ENCODE peak calls at places on chromosomes 2 and 18, in nine cellular contexts. I is GM23338, A is MM.1S, D is sigmoid colon, T is mesendoderm, R is psoas muscle, H is left lung, M is tibial artery, U is endodermal cell. L is an unnamed sample. For H3K4me1 and H3K36me3, the result is how much of the 10 kb centered on the place peaks cover.

GRCh38 chr2:3204451-3204850 is 173.2 kb downstream of the EIPR1 start:
- DNase-seq in U (no peak), D (no peak), A (no peak), M (no peak), H (no peak), T (no peak), R (peak), I (no peak), L (no peak)

GRCh38 chr2:208319403-208319802 is 53.3 kb downstream of the PIKFYVE start:
- DNase-seq in T (no peak), M (no peak), H (no peak), A (no peak), I (no peak), U (no peak), R (no peak), D (no peak), L (no peak)

GRCh38 chr2:63743976-63744331 is 97.7 kb upstream of the UGP2 start:
- DNase-seq in D (no peak), A (no peak), H (no peak), I (no peak), U (no peak), T (no peak), R (no peak), M (no peak), L (no peak)

GRCh38 chr2:147524912-147525311 is 319.9 kb upstream of the ACVR2A start:
- DNase-seq in I (no peak), A (no peak), D (no peak), T (no peak), R (no peak), M (no peak), H (no peak), U (no peak), L (no peak)

GRCh38 chr2:217433522-217433921 is 569.3 kb downstream of the TNS1 start:
- DNase-seq in A (no peak), M (no peak), H (no peak), T (peak), U (peak), R (no peak), I (peak), D (no peak), L (no peak)

GRCh38 chr18:45412577-45412976 is 202.7 kb upstream of the SLC14A2 start:
- DNase-seq in U (peak), R (no peak), A (no peak), D (no peak), H (no peak), T (peak), M (no peak), I (no peak), L (no peak)

GRCh38 chr2:58299123-58299522 is 58.0 kb upstream of the FANCL start:
- DNase-seq in M (no peak), I (no peak), D (no peak), A (no peak), H (no peak), U (no peak), R (no peak), T (no peak), L (no peak)

GRCh38 chr2:20401495-20401855 is 45.4 kb upstream of the RHOB start:
- DNase-seq in T (no peak), R (no peak), U (no peak), I (no peak), D (peak), M (no peak), A (no peak), H (no peak), L (no peak)

GRCh38 chr2:2571301-2572198 is 240.5 kb upstream of the MYT1L start:
- DNase-seq in U (peak), M (peak), A (no peak), D (no peak), H (no peak), T (no peak), R (peak), I (no peak), L (no peak)

GRCh38 chr2:217360781-217361485 is 501.1 kb upstream of the TNP1 start:
- DNase-seq in M (peak), I (no peak), H (peak), R (peak), U (no peak), A (no peak), D (peak), T (no peak), L (no peak)

GRCh38 chr2:151945186-151945585 is 117.0 kb upstream of the ARL5A start:
- DNase-seq in H (no peak), R (no peak), M (no peak), T (no peak), D (no peak), I (no peak), U (no peak), A (no peak), L (peak)

GRCh38 chr2:40240067-40240466 is 211.8 kb downstream of the SLC8A1 start:
- DNase-seq in R (peak), T (no peak), H (peak), A (no peak), M (peak), U (no peak), I (no peak), D (peak), L (no peak)

GRCh38 chr2:73257425-73258125 is 23.5 kb downstream of the CCT7 start:
- DNase-seq in U (peak), R (peak), M (no peak), A (no peak), H (peak), D (no peak), I (no peak), T (no peak), L (no peak)

GRCh38 chr2:67389286-67389685 is 7.8 kb upstream of the ETAA1 start:
- DNase-seq in A (no peak), T (peak), I (peak), D (no peak), R (no peak), M (no peak), U (no peak), H (no peak), L (no peak)

GRCh38 chr18:79681484-79682387 is 2.1 kb downstream of the CTDP1 start:
- DNase-seq in U (peak), T (no peak), R (no peak), H (no peak), D (no peak), A (no peak), I (no peak), M (peak), L (no peak)

GRCh38 chr2:102803897-102804217 is 42.0 kb downstream of the TMEM182 start:
- DNase-seq in I (no peak), R (peak), M (no peak), T (no peak), A (no peak), D (no peak), H (no peak), U (no peak), L (no peak)

GRCh38 chr2:213216461-213216860 is 65.0 kb upstream of the IKZF2 start:
- DNase-seq in M (no peak), D (no peak), A (no peak), I (no peak), H (no peak), U (no peak), T (no peak), R (no peak), L (no peak)

GRCh38 chr2:128310094-128310716 is 8.5 kb downstream of the HS6ST1 start:
- DNase-seq in T (no peak), M (peak), A (no peak), I (no peak), H (peak), U (peak), D (no peak), R (peak), L (peak)

GRCh38 chr2:128585706-128586105 is 267.0 kb upstream of the HS6ST1 start:
- DNase-seq in A (no peak), R (no peak), M (no peak), I (no peak), U (no peak), H (no peak), T (no peak), D (no peak), L (no peak)

GRCh38 chr2:214747992-214748391 is 61.5 kb downstream of the BARD1 start:
- DNase-seq in H (no peak), D (no peak), U (no peak), T (no peak), A (peak), M (no peak), I (no peak), R (no peak), L (no peak)

GRCh38 chr2:119486886-119487285 is 37.4 kb downstream of the SCTR start:
- DNase-seq in I (no peak), A (no peak), T (no peak), M (no peak), H (no peak), R (no peak), D (no peak), U (no peak), L (no peak)

GRCh38 chr2:170680172-170680913 is 34.8 kb upstream of the SP5 start:
- DNase-seq in T (peak), D (no peak), R (no peak), U (peak), A (peak), H (no peak), M (no peak), I (peak), L (no peak)
- H3K27ac ChIP-seq in T (peak), D (no peak), R (no peak), U (peak), A (no peak), H (no peak), M (no peak), I (peak), L (no peak)

DNA sequence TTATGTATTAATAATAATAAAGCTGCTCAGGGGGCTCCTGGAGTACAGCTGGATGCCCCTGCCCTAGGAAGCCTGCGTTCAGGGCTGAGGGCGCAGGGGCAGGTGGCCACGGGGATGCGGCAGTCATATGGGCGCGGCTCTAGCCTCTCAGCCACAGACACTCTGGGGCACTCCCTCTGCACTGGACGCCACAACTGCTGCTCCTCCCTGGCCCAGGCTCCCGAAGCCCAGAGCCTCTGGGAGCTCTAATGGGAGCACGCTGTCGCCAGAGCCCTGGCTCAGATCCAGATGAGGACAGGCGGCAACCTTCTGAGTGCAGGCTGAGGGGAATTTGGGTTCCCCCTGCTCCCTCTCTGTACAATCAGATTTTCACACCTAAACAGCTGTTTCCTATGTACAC is 93.6 kb downstream of the MTCL1 start:
- DNase-seq in R (no peak), H (no peak), I (no peak), M (no peak), T (no peak), A (no peak), D (no peak), U (no peak), L (no peak)
- H3K4me1 ChIP-seq in R (under half), H (under half), I (under half), M (under half), T (under half), A (under half), D (under half), U (under half), L (half or more)

GRCh38 chr2:200439981-200440380 is 69.9 kb downstream of the KCTD18 start:
- DNase-seq in A (no peak), R (no peak), H (no peak), M (no peak), U (no peak), I (no peak), D (no peak), T (no peak), L (no peak)

GRCh38 chr2:200443376-200443775 is 66.5 kb downstream of the KCTD18 start:
- DNase-seq in A (no peak), T (no peak), D (no peak), H (no peak), I (no peak), M (no peak), U (no peak), R (no peak), L (no peak)

GRCh38 chr2:200435379-200435778 is 74.5 kb downstream of the KCTD18 start:
- DNase-seq in R (no peak), A (no peak), T (no peak), H (no peak), M (no peak), U (no peak), I (no peak), D (no peak), L (no peak)

GRCh38 chr2:200442471-200442870 is 67.4 kb downstream of the KCTD18 start:
- DNase-seq in U (no peak), D (no peak), I (no peak), T (no peak), R (no peak), M (no peak), H (no peak), A (no peak), L (no peak)

GRCh38 chr2:200438251-200438650 is 71.6 kb downstream of the KCTD18 start:
- DNase-seq in T (no peak), M (no peak), D (no peak), U (no peak), I (no peak), H (no peak), A (no peak), R (no peak), L (no peak)
- H3K36me3 ChIP-seq in T (under half), M (under half), D (under half), U (half or more), I (under half), H (under half), A (under half), R (under half), L (under half)

GRCh38 chr2:69217333-69218080 is 169.5 kb downstream of the GFPT1 start:
- DNase-seq in R (no peak), I (no peak), A (no peak), M (no peak), D (no peak), U (no peak), T (no peak), H (no peak), L (no peak)
- H3K27ac ChIP-seq in R (no peak), I (no peak), A (no peak), M (peak), D (no peak), U (no peak), T (no peak), H (no peak), L (no peak)

GRCh38 chr18:49321271-49321670 is 139.2 kb downstream of the DYM start:
- DNase-seq in A (no peak), M (no peak), R (no peak), T (no peak), H (no peak), I (no peak), U (no peak), D (no peak), L (no peak)

GRCh38 chr18:49321800-49322461 is 138.5 kb downstream of the DYM start:
- DNase-seq in T (peak), D (no peak), I (no peak), M (no peak), U (no peak), R (no peak), H (no peak), A (no peak), L (no peak)

GRCh38 chr18:49319590-49319989 is 140.9 kb downstream of the DYM start:
- DNase-seq in I (peak), T (no peak), H (no peak), D (no peak), U (peak), R (no peak), A (no peak), M (no peak), L (no peak)

DNA sequence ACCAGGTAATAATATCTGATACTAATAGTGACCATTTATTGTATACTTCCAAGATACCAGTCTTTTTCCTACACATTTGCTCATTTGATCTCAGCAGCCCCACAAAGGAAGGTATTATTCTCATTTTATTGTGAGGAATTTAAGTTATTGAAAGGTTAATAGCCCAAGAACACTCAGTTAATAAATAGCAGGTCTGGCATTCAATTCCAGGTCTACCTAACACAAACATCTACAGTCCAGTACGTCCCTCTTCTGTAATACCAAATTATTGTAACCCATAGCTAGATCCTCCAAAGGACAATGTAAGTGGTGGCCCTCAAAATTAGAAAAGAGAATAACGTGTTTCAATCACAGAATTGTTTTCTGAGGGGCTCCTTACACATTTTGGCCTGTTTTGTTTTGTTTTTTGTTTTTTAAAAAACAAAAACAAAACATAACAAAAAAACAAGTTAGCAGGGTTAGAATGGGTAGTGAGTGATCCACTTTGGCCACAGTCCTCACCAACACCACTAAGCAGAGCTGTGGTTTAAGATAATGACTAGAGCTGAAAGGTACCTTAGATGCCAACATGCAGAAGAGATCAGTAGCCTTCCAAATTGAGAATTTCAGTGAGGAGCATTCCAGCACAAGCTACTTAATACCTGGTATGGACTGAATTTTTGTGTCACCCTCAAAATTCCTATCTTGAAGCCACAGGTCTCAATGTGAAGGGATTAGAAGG is 137.5 kb downstream of the DYM start:
- DNase-seq in R (no peak), A (no peak), U (no peak), T (peak), M (no peak), H (no peak), D (no peak), I (no peak), L (no peak)
- H3K4me1 ChIP-seq in R (under half), A (under half), U (under half), T (under half), M (under half), H (under half), D (under half), I (under half), L (under half)

GRCh38 chr2:96727431-96727830 is 12.4 kb downstream of the LMAN2L start:
- DNase-seq in U (no peak), T (no peak), A (no peak), D (peak), R (no peak), H (no peak), I (no peak), M (no peak), L (no peak)
- H3K36me3 ChIP-seq in U (half or more), T (under half), A (under half), D (under half), R (half or more), H (half or more), I (under half), M (under half), L (half or more)

DNA sequence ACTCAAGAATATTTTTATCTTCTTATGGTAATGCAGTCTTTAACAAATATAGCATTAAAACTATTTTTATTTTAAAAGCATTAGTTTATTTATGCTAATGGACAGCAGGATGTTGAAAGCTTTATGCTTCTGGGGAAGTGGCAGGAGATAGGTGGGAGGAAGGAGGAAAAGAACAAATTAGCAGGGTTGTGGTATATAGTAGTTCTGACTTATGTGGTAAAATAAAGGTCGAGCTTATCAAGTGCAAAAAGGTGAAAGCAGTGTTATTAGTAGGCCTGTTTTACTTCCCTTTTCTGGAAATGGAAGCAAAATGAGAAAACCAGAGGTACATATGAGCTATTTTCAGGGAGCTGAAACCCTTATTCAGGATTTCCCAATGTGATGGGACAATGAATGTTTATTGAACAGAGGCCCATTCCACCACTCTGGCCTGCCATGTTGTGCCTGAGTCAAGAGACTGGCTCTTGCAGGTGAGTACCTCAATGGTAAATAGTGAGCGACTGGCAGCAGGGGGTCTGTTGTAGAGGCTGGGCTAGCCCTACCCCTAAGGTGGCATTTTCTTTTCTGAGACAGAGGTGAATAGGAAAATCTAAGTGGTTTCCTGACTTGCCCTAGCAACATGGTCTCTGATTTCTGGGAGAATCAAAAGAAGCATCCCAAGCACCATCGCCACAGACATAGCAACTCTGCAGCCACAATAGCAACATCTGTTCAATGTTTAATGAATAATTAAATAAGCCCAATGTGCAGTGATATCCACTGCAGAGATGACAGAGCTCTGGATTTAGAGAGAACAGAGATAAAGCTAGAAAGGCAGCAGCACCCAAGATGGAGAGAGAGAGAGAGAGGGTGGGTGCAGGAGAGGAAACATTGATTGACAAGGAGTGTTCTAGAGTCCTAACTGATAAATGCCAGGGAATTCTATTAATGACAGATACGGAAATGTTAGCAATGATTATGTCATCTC is 119.7 kb downstream of the UPP2 start:
- DNase-seq in U (no peak), T (no peak), M (no peak), D (no peak), H (no peak), A (no peak), R (no peak), I (no peak), L (no peak)
- H3K27ac ChIP-seq in U (no peak), T (no peak), M (no peak), D (no peak), H (no peak), A (no peak), R (no peak), I (no peak), L (no peak)

DNA sequence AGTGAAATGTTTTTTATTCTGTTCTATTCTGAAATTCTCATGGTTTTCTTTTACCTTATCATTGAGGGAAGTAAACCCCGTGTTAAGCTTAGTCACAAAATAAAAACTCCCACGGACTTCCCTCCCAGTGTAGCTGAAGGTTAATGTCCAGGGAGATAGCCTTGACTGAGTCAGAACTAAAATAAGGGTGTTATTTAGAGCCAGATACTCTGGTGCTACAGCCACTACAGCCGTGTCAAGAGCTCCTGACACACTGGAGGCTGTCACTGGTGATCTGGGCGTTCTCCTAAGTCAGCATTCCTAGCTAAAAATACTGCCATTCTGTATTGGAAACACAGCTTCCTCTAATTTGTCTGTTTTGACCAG is 82.0 kb upstream of the RANBP2 start:
- DNase-seq in U (no peak), I (no peak), M (peak), A (no peak), D (no peak), R (peak), T (no peak), H (peak), L (no peak)
- H3K4me1 ChIP-seq in U (under half), I (under half), M (under half), A (under half), D (under half), R (half or more), T (under half), H (under half), L (under half)

GRCh38 chr2:121519732-121520640 is 10.7 kb upstream of the RNU4ATAC start:
- DNase-seq in H (no peak), M (no peak), D (no peak), U (no peak), R (peak), T (no peak), I (no peak), A (no peak), L (no peak)
- H3K36me3 ChIP-seq in H (half or more), M (under half), D (under half), U (half or more), R (half or more), T (under half), I (under half), A (under half), L (half or more)

GRCh38 chr2:9328931-9329330 is 94.4 kb downstream of the ITGB1BP1 start:
- DNase-seq in H (no peak), I (no peak), T (peak), D (no peak), R (no peak), M (no peak), A (no peak), U (no peak), L (no peak)
- H3K27ac ChIP-seq in H (no peak), I (peak), T (no peak), D (no peak), R (no peak), M (peak), A (no peak), U (no peak), L (no peak)